ENCODE peak calls at places on chromosome 10, in ten cellular contexts. One of them, this sample, is unnamed.

GRCh38 chr10:95384011-95384704 is 93.4 kb upstream of the PDLIM1 start:
- DNase-seq in cardiac muscle cell: no peak
- DNase-seq in HL-60: no peak
- DNase-seq in HFF-Myc: no peak
- DNase-seq in psoas muscle: no peak
- DNase-seq in fibroblast of pulmonary artery: no peak
- DNase-seq in brain microvascular endothelial cell: no peak
- DNase-seq in hepatocyte: no peak
- DNase-seq in DND-41: no peak
- DNase-seq in suprapubic skin: no peak
- DNase-seq in this sample: no peak

GRCh38 chr10:85612378-85612775 is 754.2 kb downstream of the GRID1 start:
- DNase-seq in cardiac muscle cell: no peak
- DNase-seq in HL-60: no peak
- DNase-seq in HFF-Myc: no peak
- DNase-seq in psoas muscle: no peak
- DNase-seq in fibroblast of pulmonary artery: no peak
- DNase-seq in brain microvascular endothelial cell: no peak
- DNase-seq in hepatocyte: no peak
- DNase-seq in DND-41: peak
- DNase-seq in suprapubic skin: no peak
- DNase-seq in this sample: no peak

GRCh38 chr10:78744521-78745090 is 324.2 kb upstream of the ZMIZ1 start:
- DNase-seq in cardiac muscle cell: no peak
- DNase-seq in HL-60: no peak
- DNase-seq in HFF-Myc: no peak
- DNase-seq in psoas muscle: peak
- DNase-seq in fibroblast of pulmonary artery: no peak
- DNase-seq in brain microvascular endothelial cell: no peak
- DNase-seq in hepatocyte: peak
- DNase-seq in DND-41: no peak
- DNase-seq in suprapubic skin: no peak
- DNase-seq in this sample: no peak

GRCh38 chr10:137606-138005 is 2.4 kb downstream of the ZMYND11 start:
- DNase-seq in cardiac muscle cell: no peak
- DNase-seq in HL-60: no peak
- DNase-seq in HFF-Myc: no peak
- DNase-seq in psoas muscle: no peak
- DNase-seq in fibroblast of pulmonary artery: peak
- DNase-seq in brain microvascular endothelial cell: no peak
- DNase-seq in hepatocyte: no peak
- DNase-seq in DND-41: no peak
- DNase-seq in suprapubic skin: no peak
- DNase-seq in this sample: no peak

GRCh38 chr10:34800624-34801023 is 14.5 kb downstream of the PARD3 start:
- DNase-seq in cardiac muscle cell: no peak
- DNase-seq in HL-60: no peak
- DNase-seq in HFF-Myc: no peak
- DNase-seq in psoas muscle: no peak
- DNase-seq in fibroblast of pulmonary artery: no peak
- DNase-seq in brain microvascular endothelial cell: no peak
- DNase-seq in hepatocyte: no peak
- DNase-seq in DND-41: no peak
- DNase-seq in suprapubic skin: no peak
- DNase-seq in this sample: no peak

GRCh38 chr10:35821339-35821911 is 179.3 kb upstream of the FZD8 start:
- DNase-seq in cardiac muscle cell: peak
- DNase-seq in HL-60: no peak
- DNase-seq in HFF-Myc: no peak
- DNase-seq in psoas muscle: no peak
- DNase-seq in fibroblast of pulmonary artery: peak
- DNase-seq in brain microvascular endothelial cell: peak
- DNase-seq in hepatocyte: no peak
- DNase-seq in DND-41: no peak
- DNase-seq in suprapubic skin: no peak
- DNase-seq in this sample: peak

GRCh38 chr10:132145521-132146185 is 41.1 kb upstream of the DPYSL4 start:
- DNase-seq in cardiac muscle cell: no peak
- DNase-seq in HL-60: no peak
- DNase-seq in HFF-Myc: no peak
- DNase-seq in psoas muscle: peak
- DNase-seq in fibroblast of pulmonary artery: no peak
- DNase-seq in brain microvascular endothelial cell: no peak
- DNase-seq in hepatocyte: no peak
- DNase-seq in DND-41: no peak
- DNase-seq in suprapubic skin: no peak
- DNase-seq in this sample: no peak

GRCh38 chr10:71769279-71769823 is 4.0 kb downstream of the VSIR start:
- DNase-seq in cardiac muscle cell: no peak
- DNase-seq in HL-60: peak
- DNase-seq in HFF-Myc: no peak
- DNase-seq in psoas muscle: no peak
- DNase-seq in fibroblast of pulmonary artery: peak
- DNase-seq in brain microvascular endothelial cell: peak
- DNase-seq in hepatocyte: no peak
- DNase-seq in DND-41: no peak
- DNase-seq in suprapubic skin: no peak
- DNase-seq in this sample: no peak

GRCh38 chr10:23826399-23826798 is 382.5 kb upstream of the KIAA1217 start:
- DNase-seq in cardiac muscle cell: peak
- DNase-seq in HL-60: no peak
- DNase-seq in HFF-Myc: peak
- DNase-seq in psoas muscle: no peak
- DNase-seq in fibroblast of pulmonary artery: peak
- DNase-seq in brain microvascular endothelial cell: peak
- DNase-seq in hepatocyte: peak
- DNase-seq in DND-41: peak
- DNase-seq in suprapubic skin: no peak
- DNase-seq in this sample: no peak

GRCh38 chr10:25682203-25682950 is 251.7 kb upstream of the MYO3A start:
- DNase-seq in cardiac muscle cell: peak
- DNase-seq in HL-60: no peak
- DNase-seq in HFF-Myc: no peak
- DNase-seq in psoas muscle: no peak
- DNase-seq in fibroblast of pulmonary artery: peak
- DNase-seq in brain microvascular endothelial cell: peak
- DNase-seq in hepatocyte: peak
- DNase-seq in DND-41: no peak
- DNase-seq in suprapubic skin: no peak
- DNase-seq in this sample: no peak
- TF ChIP-seq CTCF in cardiac muscle cell: peak
- TF ChIP-seq CTCF in HL-60: no peak
- TF ChIP-seq CTCF in HFF-Myc: no peak
- TF ChIP-seq CTCF in psoas muscle: peak
- TF ChIP-seq CTCF in fibroblast of pulmonary artery: peak
- TF ChIP-seq CTCF in brain microvascular endothelial cell: peak
- TF ChIP-seq CTCF in hepatocyte: peak
- TF ChIP-seq CTCF in DND-41: peak
- TF ChIP-seq CTCF in suprapubic skin: no peak
- TF ChIP-seq CTCF in this sample: peak

GRCh38 chr10:84543077-84543476 is 214.7 kb downstream of the CCSER2 start:
- DNase-seq in cardiac muscle cell: no peak
- DNase-seq in HL-60: no peak
- DNase-seq in HFF-Myc: no peak
- DNase-seq in psoas muscle: no peak
- DNase-seq in fibroblast of pulmonary artery: no peak
- DNase-seq in brain microvascular endothelial cell: no peak
- DNase-seq in hepatocyte: no peak
- DNase-seq in DND-41: no peak
- DNase-seq in suprapubic skin: no peak
- DNase-seq in this sample: no peak

GRCh38 chr10:84542552-84542951 is 214.2 kb downstream of the CCSER2 start:
- DNase-seq in cardiac muscle cell: no peak
- DNase-seq in HL-60: no peak
- DNase-seq in HFF-Myc: no peak
- DNase-seq in psoas muscle: no peak
- DNase-seq in fibroblast of pulmonary artery: no peak
- DNase-seq in brain microvascular endothelial cell: no peak
- DNase-seq in hepatocyte: no peak
- DNase-seq in DND-41: no peak
- DNase-seq in suprapubic skin: no peak
- DNase-seq in this sample: no peak

GRCh38 chr10:84545651-84546050 is 217.3 kb downstream of the CCSER2 start:
- DNase-seq in cardiac muscle cell: no peak
- DNase-seq in HL-60: no peak
- DNase-seq in HFF-Myc: no peak
- DNase-seq in psoas muscle: no peak
- DNase-seq in fibroblast of pulmonary artery: no peak
- DNase-seq in brain microvascular endothelial cell: no peak
- DNase-seq in hepatocyte: no peak
- DNase-seq in DND-41: no peak
- DNase-seq in suprapubic skin: no peak
- DNase-seq in this sample: no peak

GRCh38 chr10:84546609-84547008 is 218.2 kb downstream of the CCSER2 start:
- DNase-seq in cardiac muscle cell: no peak
- DNase-seq in HL-60: no peak
- DNase-seq in HFF-Myc: no peak
- DNase-seq in psoas muscle: no peak
- DNase-seq in fibroblast of pulmonary artery: no peak
- DNase-seq in brain microvascular endothelial cell: no peak
- DNase-seq in hepatocyte: no peak
- DNase-seq in DND-41: no peak
- DNase-seq in suprapubic skin: no peak
- DNase-seq in this sample: no peak

DNA sequence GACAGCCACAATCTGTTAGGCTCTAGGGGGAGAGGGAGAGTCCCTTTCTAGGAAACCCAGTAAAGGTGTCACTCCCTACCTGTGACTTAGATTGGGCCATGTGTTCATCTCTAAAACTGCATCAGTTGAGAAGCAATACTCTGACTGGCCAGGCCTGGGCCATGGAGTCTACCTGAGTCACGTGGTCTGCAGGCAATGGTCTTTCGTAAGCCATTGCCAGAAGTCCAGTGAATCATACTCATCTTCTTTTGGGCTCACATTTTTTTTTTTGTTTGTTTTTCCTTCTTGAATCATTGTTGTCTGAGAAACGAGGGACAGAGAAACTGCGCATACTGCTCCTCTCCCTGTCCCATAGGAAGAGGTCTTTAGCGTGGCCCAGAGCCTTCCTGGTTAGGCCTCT is 215.6 kb downstream of the CCSER2 start:
- DNase-seq in cardiac muscle cell: no peak
- DNase-seq in HL-60: no peak
- DNase-seq in HFF-Myc: no peak
- DNase-seq in psoas muscle: no peak
- DNase-seq in fibroblast of pulmonary artery: no peak
- DNase-seq in brain microvascular endothelial cell: peak
- DNase-seq in hepatocyte: no peak
- DNase-seq in DND-41: no peak
- DNase-seq in suprapubic skin: no peak
- DNase-seq in this sample: no peak
- H3K4me3 ChIP-seq in cardiac muscle cell: no peak
- H3K4me3 ChIP-seq in HL-60: no peak
- H3K4me3 ChIP-seq in HFF-Myc: no peak
- H3K4me3 ChIP-seq in psoas muscle: no peak
- H3K4me3 ChIP-seq in fibroblast of pulmonary artery: no peak
- H3K4me3 ChIP-seq in brain microvascular endothelial cell: no peak
- H3K4me3 ChIP-seq in hepatocyte: no peak
- H3K4me3 ChIP-seq in DND-41: no peak
- H3K4me3 ChIP-seq in suprapubic skin: no peak
- H3K4me3 ChIP-seq in this sample: no peak

DNA sequence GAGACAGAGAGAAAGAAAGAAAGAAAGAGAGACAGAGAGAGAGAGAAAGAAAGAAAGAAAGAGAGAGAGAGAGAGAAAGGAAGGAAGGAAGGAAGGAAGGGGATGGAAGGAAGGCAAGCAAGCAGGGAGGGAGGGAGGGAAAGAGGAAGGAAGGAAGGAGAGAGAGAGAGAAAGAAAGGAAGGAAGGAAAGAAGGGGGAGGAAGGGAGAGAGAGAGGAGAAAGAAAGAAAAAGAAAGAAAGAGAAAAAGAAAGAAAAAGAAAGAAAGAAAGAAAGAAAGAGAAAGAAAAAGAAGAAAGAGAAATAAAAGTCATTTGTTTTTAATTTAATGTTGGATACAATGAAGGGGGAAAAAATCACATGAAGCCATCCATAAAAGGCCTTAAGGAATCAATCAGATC is 4.6 kb upstream of the RASSF4 start:
- DNase-seq in cardiac muscle cell: no peak
- DNase-seq in HL-60: no peak
- DNase-seq in HFF-Myc: no peak
- DNase-seq in psoas muscle: no peak
- DNase-seq in fibroblast of pulmonary artery: no peak
- DNase-seq in brain microvascular endothelial cell: no peak
- DNase-seq in hepatocyte: no peak
- DNase-seq in DND-41: no peak
- DNase-seq in suprapubic skin: no peak
- DNase-seq in this sample: no peak
- TF ChIP-seq CTCF in cardiac muscle cell: no peak
- TF ChIP-seq CTCF in HL-60: no peak
- TF ChIP-seq CTCF in HFF-Myc: no peak
- TF ChIP-seq CTCF in psoas muscle: no peak
- TF ChIP-seq CTCF in fibroblast of pulmonary artery: no peak
- TF ChIP-seq CTCF in brain microvascular endothelial cell: no peak
- TF ChIP-seq CTCF in hepatocyte: no peak
- TF ChIP-seq CTCF in DND-41: no peak
- TF ChIP-seq CTCF in suprapubic skin: no peak
- TF ChIP-seq CTCF in this sample: no peak

GRCh38 chr10:18343573-18343972 is 203.3 kb downstream of the CACNB2 start:
- DNase-seq in cardiac muscle cell: no peak
- DNase-seq in HL-60: no peak
- DNase-seq in HFF-Myc: no peak
- DNase-seq in psoas muscle: no peak
- DNase-seq in fibroblast of pulmonary artery: no peak
- DNase-seq in brain microvascular endothelial cell: no peak
- DNase-seq in hepatocyte: no peak
- DNase-seq in DND-41: no peak
- DNase-seq in suprapubic skin: no peak
- DNase-seq in this sample: no peak

GRCh38 chr10:18340496-18341051 is 200.3 kb downstream of the CACNB2 start:
- DNase-seq in cardiac muscle cell: peak
- DNase-seq in HL-60: no peak
- DNase-seq in HFF-Myc: no peak
- DNase-seq in psoas muscle: no peak
- DNase-seq in fibroblast of pulmonary artery: peak
- DNase-seq in brain microvascular endothelial cell: peak
- DNase-seq in hepatocyte: no peak
- DNase-seq in DND-41: no peak
- DNase-seq in suprapubic skin: no peak
- DNase-seq in this sample: peak

GRCh38 chr10:18345308-18345707 is 205.1 kb downstream of the CACNB2 start:
- DNase-seq in cardiac muscle cell: no peak
- DNase-seq in HL-60: no peak
- DNase-seq in HFF-Myc: no peak
- DNase-seq in psoas muscle: no peak
- DNase-seq in fibroblast of pulmonary artery: no peak
- DNase-seq in brain microvascular endothelial cell: no peak
- DNase-seq in hepatocyte: no peak
- DNase-seq in DND-41: no peak
- DNase-seq in suprapubic skin: no peak
- DNase-seq in this sample: no peak

DNA sequence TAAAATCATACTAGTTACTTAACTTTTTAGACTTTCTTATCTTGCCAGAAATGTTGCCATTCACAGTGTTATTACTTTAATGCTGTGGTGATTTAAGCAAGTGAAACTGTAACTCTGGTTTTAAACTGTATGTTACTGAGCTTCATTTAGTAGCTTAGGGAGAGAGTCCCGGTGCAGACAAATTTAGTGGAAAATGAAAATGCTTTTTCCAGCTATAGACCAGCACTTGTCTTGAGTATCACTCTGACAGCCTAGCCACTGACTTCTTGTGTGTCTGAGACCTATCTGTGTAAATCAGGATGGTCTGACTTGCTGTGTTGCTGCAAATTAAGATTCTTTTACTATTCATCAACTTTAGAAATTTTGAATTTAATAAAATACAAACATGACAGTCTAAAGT is 200.8 kb downstream of the CACNB2 start:
- DNase-seq in cardiac muscle cell: no peak
- DNase-seq in HL-60: no peak
- DNase-seq in HFF-Myc: no peak
- DNase-seq in psoas muscle: no peak
- DNase-seq in fibroblast of pulmonary artery: no peak
- DNase-seq in brain microvascular endothelial cell: peak
- DNase-seq in hepatocyte: no peak
- DNase-seq in DND-41: no peak
- DNase-seq in suprapubic skin: no peak
- DNase-seq in this sample: peak
- H3K4me3 ChIP-seq in cardiac muscle cell: peak
- H3K4me3 ChIP-seq in HL-60: no peak
- H3K4me3 ChIP-seq in HFF-Myc: peak
- H3K4me3 ChIP-seq in psoas muscle: peak
- H3K4me3 ChIP-seq in fibroblast of pulmonary artery: peak
- H3K4me3 ChIP-seq in brain microvascular endothelial cell: peak
- H3K4me3 ChIP-seq in hepatocyte: no peak
- H3K4me3 ChIP-seq in DND-41: no peak
- H3K4me3 ChIP-seq in suprapubic skin: peak
- H3K4me3 ChIP-seq in this sample: peak

This sample was measured in retinal pigment epithelial cell.